ENCODE peak calls at places on chromosomes 4 and X, in five cellular contexts. Z is A549, D is HepG2, N is GM12878, S is endothelial cell of umbilical vein. Y is an unnamed sample. For H3K4me1, the result is how much of the 10 kb centered on the place peaks cover.

GRCh38 chr4:16031554-16032381 is 52.1 kb downstream of the PROM1 start:
- DNase-seq in D (no peak), Z (no peak), S (peak), N (no peak), Y (no peak)

GRCh38 chrX:17550011-17550410 is 175.0 kb downstream of the NHS start:
- DNase-seq in D (no peak), N (no peak), Z (no peak), S (no peak), Y (no peak)

GRCh38 chr4:3074846-3075651 is 568 bp downstream of the HTT start:
- DNase-seq in N (no peak), Z (peak), S (peak), D (peak), Y (peak)

GRCh38 chrX:152276277-152276676 is 137.9 kb upstream of the MAGEA10 start:
- DNase-seq in N (no peak), Z (no peak), S (no peak), D (no peak), Y (no peak)

GRCh38 chr4:150230556-150230955 is 152.3 kb downstream of the DCLK2 start:
- DNase-seq in Z (no peak), N (no peak), D (no peak), S (peak), Y (no peak)

GRCh38 chr4:121666091-121666679 is 30.6 kb downstream of the ANXA5 start:
- DNase-seq in N (no peak), Z (no peak), D (no peak), S (no peak), Y (no peak)

GRCh38 chrX:2931155-2931554 is 2.0 kb upstream of the ARSD start:
- DNase-seq in Z (no peak), S (no peak), N (no peak), D (no peak), Y (no peak)

GRCh38 chr4:112361181-112361791 is 64.1 kb downstream of the ALPK1 start:
- DNase-seq in Z (no peak), D (peak), N (peak), S (no peak), Y (no peak)

GRCh38 chr4:97185233-97185632 is 958.0 kb downstream of the STPG2 start:
- DNase-seq in S (no peak), D (no peak), N (no peak), Z (no peak), Y (no peak)

GRCh38 chrX:130121505-130121800 is 11.2 kb upstream of the ELF4 start:
- DNase-seq in S (no peak), Z (no peak), D (no peak), N (no peak), Y (no peak)

GRCh38 chr4:89929425-89930272 is 35.0 kb downstream of the MMRN1 start:
- DNase-seq in S (peak), D (no peak), Z (no peak), N (peak), Y (no peak)
- TF ChIP-seq MAX in S (no peak), D (no peak), Z (no peak), N (no peak), Y (no peak)

GRCh38 chrX:12949205-12949926 is 25.5 kb upstream of the TMSB4X start:
- DNase-seq in Z (no peak), N (peak), D (no peak), S (no peak), Y (no peak)

GRCh38 chrX:12951590-12951965 is 23.3 kb upstream of the TMSB4X start:
- DNase-seq in N (no peak), S (no peak), D (no peak), Z (no peak), Y (no peak)

GRCh38 chrX:12950851-12951589 is 23.9 kb upstream of the TMSB4X start:
- DNase-seq in Z (peak), S (no peak), N (peak), D (peak), Y (no peak)

GRCh38 chrX:12948495-12948894 is 26.4 kb upstream of the TMSB4X start:
- DNase-seq in N (no peak), Z (no peak), D (no peak), S (no peak), Y (no peak)

GRCh38 chrX:12949927-12950656 is 24.8 kb upstream of the TMSB4X start:
- DNase-seq in D (no peak), N (peak), S (peak), Z (no peak), Y (no peak)
- H3K4me1 ChIP-seq in D (half or more), N (under half), S (under half), Z (under half), Y (under half)

GRCh38 chr4:6548201-6548881 is 26.6 kb upstream of the MAN2B2 start:
- DNase-seq in D (peak), N (no peak), Z (peak), S (peak), Y (peak)
- TF ChIP-seq MAX in D (no peak), N (no peak), Z (no peak), S (no peak), Y (no peak)

GRCh38 chr4:142354041-142354440 is 492.1 kb downstream of the INPP4B start:
- DNase-seq in N (no peak), S (no peak), D (no peak), Z (no peak), Y (no peak)
- H3K4me1 ChIP-seq in N (under half), S (under half), D (under half), Z (under half), Y (under half)

DNA sequence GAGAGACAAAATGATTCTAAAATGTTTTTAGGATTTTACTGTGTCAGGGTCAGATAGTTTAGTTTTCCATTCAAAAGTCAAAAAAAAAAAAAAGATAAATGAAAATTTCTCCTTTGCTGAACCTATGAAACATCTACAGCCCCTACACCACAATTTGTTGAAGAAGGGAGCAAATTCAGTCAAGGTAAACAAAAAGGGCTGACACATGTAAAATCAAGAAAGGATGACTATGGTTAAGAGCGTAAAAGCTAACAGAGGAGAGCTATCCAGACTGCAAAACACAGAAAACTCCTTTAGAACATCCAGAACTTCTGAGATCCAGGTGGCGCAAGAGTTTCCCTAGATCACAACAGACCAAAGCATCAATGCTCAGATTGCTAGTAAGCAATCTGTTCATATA is 72.2 kb downstream of the RAB28 start:
- DNase-seq in S (no peak), D (no peak), Z (no peak), N (no peak), Y (no peak)
- TF ChIP-seq MAX in S (no peak), D (no peak), Z (no peak), N (no peak), Y (no peak)

GRCh38 chr4:138235419-138235952 is 6.7 kb downstream of the SLC7A11 start:
- DNase-seq in N (no peak), S (peak), Z (no peak), D (no peak), Y (peak)

GRCh38 chr4:138234254-138234653 is 7.9 kb downstream of the SLC7A11 start:
- DNase-seq in S (no peak), D (no peak), Z (no peak), N (no peak), Y (no peak)

GRCh38 chr4:138238521-138239292 is 3.4 kb downstream of the SLC7A11 start:
- DNase-seq in N (no peak), Z (no peak), S (no peak), D (no peak), Y (no peak)

GRCh38 chr4:138233313-138233712 is 8.8 kb downstream of the SLC7A11 start:
- DNase-seq in S (no peak), N (no peak), Z (no peak), D (no peak), Y (no peak)

GRCh38 chr4:138236035-138236434 is 6.1 kb downstream of the SLC7A11 start:
- DNase-seq in S (no peak), Z (no peak), D (no peak), N (no peak), Y (no peak)
- H3K4me1 ChIP-seq in S (under half), Z (half or more), D (under half), N (under half), Y (under half)

GRCh38 chr4:163343604-163344146 is at the start of gene NPY5R:
- DNase-seq in S (no peak), Z (no peak), N (no peak), D (no peak), Y (no peak)

GRCh38 chr4:163344147-163345050 is 707 bp downstream of the NPY5R start:
- DNase-seq in Z (peak), N (no peak), D (no peak), S (no peak), Y (no peak)
- TF ChIP-seq MAX in Z (no peak), N (no peak), D (no peak), S (no peak), Y (no peak)

DNA sequence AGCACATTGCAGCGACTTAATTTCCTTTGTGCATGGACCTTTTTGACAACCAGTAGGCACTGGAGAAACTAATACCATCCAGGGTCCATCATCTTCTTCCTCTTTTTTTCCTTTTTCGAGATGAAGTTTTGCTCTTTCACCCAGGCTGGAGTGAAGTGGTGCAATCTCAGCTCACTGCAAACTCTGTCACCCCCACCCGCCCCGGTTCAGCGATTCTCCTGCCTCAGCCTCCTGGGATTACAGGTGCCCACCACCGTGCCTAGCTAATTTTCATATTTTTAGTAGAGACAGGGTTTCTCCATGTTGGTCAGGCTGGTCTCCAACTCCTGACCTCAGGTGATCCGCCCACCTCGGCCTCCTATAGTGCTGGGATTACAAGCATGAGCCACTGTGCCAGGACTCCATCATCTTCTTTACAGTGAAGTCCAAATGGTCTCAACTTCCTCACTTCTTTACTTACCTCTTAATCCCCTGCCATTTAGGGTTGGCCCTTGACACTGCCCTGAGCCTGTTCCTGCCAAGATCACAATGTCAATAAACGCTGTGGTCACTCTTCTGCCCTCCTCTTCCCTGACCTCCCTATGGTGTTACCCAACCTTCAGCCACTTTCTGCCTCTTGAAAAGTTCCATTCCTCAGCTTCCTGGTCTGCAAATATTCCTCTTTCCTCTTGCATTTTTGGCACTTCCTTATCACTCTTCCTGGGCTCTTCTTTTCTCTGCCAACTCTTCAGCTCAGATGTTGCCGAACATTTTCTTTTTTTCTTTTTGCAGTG is 119.8 kb upstream of the SLC34A2 start:
- DNase-seq in D (no peak), N (no peak), S (no peak), Z (no peak), Y (no peak)
- H3K4me1 ChIP-seq in D (half or more), N (under half), S (under half), Z (under half), Y (under half)

GRCh38 chrX:9638871-9639270 is 126.8 kb downstream of the GPR143 start:
- DNase-seq in S (peak), D (no peak), N (no peak), Z (no peak), Y (no peak)

GRCh38 chrX:9635805-9636204 is 129.8 kb downstream of the GPR143 start:
- DNase-seq in D (no peak), N (no peak), S (no peak), Z (no peak), Y (no peak)

DNA sequence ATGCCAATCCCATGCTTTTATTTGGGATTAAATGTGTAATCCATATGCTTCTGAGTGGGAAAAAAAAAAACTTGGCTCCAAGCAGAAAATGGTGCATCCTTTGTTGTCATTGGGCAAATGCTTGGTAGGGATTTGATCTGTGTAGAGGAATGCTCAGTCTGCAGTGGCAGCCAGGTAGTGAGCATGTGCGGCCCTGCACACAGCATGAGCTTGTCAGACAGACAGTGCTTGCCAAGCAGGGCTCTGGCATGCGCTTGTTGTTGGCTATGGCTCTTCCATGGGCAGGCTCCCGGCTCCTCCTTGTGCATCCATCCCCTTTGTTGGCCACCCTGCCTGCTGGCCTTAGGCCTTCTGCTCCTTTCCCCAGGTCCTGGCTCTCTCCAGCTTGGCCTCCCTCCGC is 130.3 kb downstream of the GPR143 start:
- DNase-seq in N (no peak), Z (no peak), D (no peak), S (no peak), Y (no peak)
- TF ChIP-seq MAX in N (no peak), Z (no peak), D (no peak), S (no peak), Y (no peak)

GRCh38 chr4:163672751-163673150 is 178.3 kb downstream of the TMA16 start:
- DNase-seq in D (no peak), Z (no peak), S (no peak), N (no peak), Y (no peak)

GRCh38 chr4:163679189-163679588 is 184.7 kb downstream of the TMA16 start:
- DNase-seq in N (no peak), D (peak), Z (peak), S (no peak), Y (no peak)

DNA sequence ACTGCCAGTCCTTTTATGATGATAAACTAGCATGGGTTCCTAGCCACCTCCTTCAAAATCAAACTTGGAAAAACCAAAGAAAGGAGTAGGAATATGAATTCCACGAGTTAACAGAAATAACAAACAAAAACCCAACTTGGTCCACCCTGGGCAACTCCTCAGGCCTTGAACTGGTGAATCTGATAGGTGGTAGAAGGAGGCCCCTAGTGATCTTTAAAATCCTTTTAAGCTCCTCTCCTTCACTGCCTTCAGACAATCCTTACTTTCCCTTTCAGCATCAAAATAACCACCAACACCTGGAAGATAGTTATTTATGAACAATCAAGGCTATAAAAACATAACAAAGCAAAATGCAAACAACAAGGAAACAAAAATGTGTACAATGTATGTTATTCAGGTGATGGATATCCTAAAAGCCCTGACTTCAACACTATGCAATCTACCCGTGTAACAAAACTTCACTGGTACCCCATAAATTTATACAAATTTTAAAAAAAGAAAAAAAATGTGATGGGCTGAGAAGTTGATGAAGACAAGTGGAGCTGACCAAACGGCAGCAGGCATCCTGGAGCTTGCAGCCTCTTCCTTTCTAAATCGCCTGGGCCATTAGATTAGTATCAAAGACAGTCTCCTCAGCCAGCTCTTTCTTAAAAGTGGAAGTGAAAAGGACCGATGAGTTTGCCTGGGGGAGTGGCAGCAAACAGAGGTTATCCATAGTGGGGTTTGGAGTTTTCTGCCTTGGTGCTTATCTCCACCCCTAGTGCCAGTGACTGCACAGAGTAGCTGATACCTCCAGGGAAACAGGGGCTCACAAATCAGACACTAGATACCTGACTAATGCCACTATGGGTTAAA is 179.6 kb downstream of the TMA16 start:
- DNase-seq in D (no peak), Z (no peak), S (no peak), N (no peak), Y (no peak)
- H3K4me1 ChIP-seq in D (under half), Z (under half), S (under half), N (under half), Y (under half)

Y was measured in HCT116.